ENCODE peak calls at places on chromosomes 7 and 10, in nine cellular contexts. H is psoas muscle, O is OCI-LY7, F is RWPE2, J is tibial artery, C is ovary, U is nephron progenitor cell, V is left ventricle myocardium inferior, S is PC-3. M is an unnamed sample.

GRCh38 chr7:22005151-22005550 is 59.5 kb upstream of the CDCA7L start:
- DNase-seq in H (no peak), O (no peak), F (no peak), J (no peak), C (no peak), U (no peak), V (no peak), S (no peak), M (no peak)

GRCh38 chr7:15459018-15459621 is 102.7 kb downstream of the AGMO start:
- DNase-seq in H (no peak), O (no peak), F (no peak), J (no peak), C (no peak), U (no peak), V (no peak), S (no peak), M (no peak)

GRCh38 chr10:103605359-103606156 is 112.1 kb downstream of the NEURL1 start:
- DNase-seq in H (peak), O (peak), F (no peak), J (peak), C (peak), U (peak), V (no peak), S (peak), M (peak)

GRCh38 chr10:47309403-47310089 is 9.5 kb downstream of the GDF10 start:
- DNase-seq in H (no peak), O (no peak), F (no peak), J (no peak), C (no peak), U (no peak), V (no peak), S (peak), M (no peak)

GRCh38 chr10:132169031-132169765 is 17.6 kb upstream of the DPYSL4 start:
- DNase-seq in H (peak), O (no peak), F (no peak), J (no peak), C (peak), U (no peak), V (no peak), S (no peak), M (no peak)

GRCh38 chr10:78630944-78631838 is 437.6 kb upstream of the ZMIZ1 start:
- DNase-seq in H (no peak), O (no peak), F (no peak), J (no peak), C (no peak), U (no peak), V (peak), S (no peak), M (peak)

GRCh38 chr10:49164587-49165188 is 23.5 kb downstream of the TMEM273 start:
- DNase-seq in H (no peak), O (peak), F (no peak), J (no peak), C (peak), U (peak), V (no peak), S (peak), M (peak)

GRCh38 chr10:73406863-73407262 is 7.0 kb downstream of the ANXA7 start:
- DNase-seq in H (no peak), O (no peak), F (no peak), J (no peak), C (no peak), U (no peak), V (no peak), S (no peak), M (no peak)

GRCh38 chr7:126783613-126784012 is 469.1 kb downstream of the GRM8 start:
- DNase-seq in H (no peak), O (no peak), F (no peak), J (no peak), C (no peak), U (no peak), V (no peak), S (no peak), M (no peak)

GRCh38 chr7:155850730-155851678 is 38.7 kb upstream of the SHH start:
- DNase-seq in H (no peak), O (no peak), F (no peak), J (no peak), C (no peak), U (no peak), V (no peak), S (no peak), M (no peak)

GRCh38 chr7:94907420-94908203 is at the start of gene PPP1R9A:
- DNase-seq in H (peak), O (no peak), F (no peak), J (no peak), C (peak), U (peak), V (peak), S (peak), M (peak)

GRCh38 chr10:132239126-132240031 is 52.6 kb downstream of the DPYSL4 start:
- DNase-seq in H (no peak), O (no peak), F (no peak), J (no peak), C (no peak), U (no peak), V (no peak), S (no peak), M (no peak)

GRCh38 chr7:24401628-24402593 is 117.9 kb downstream of the NPY start:
- DNase-seq in H (no peak), O (peak), F (no peak), J (no peak), C (no peak), U (no peak), V (no peak), S (peak), M (peak)

GRCh38 chr10:17228081-17229015 is at the start of gene VIM:
- DNase-seq in H (peak), O (peak), F (peak), J (peak), C (peak), U (peak), V (peak), S (peak), M (peak)
- TF ChIP-seq CTCF in H (no peak), O (no peak), F (no peak), J (peak), C (no peak), U (no peak), V (peak), S (no peak), M (no peak)

DNA sequence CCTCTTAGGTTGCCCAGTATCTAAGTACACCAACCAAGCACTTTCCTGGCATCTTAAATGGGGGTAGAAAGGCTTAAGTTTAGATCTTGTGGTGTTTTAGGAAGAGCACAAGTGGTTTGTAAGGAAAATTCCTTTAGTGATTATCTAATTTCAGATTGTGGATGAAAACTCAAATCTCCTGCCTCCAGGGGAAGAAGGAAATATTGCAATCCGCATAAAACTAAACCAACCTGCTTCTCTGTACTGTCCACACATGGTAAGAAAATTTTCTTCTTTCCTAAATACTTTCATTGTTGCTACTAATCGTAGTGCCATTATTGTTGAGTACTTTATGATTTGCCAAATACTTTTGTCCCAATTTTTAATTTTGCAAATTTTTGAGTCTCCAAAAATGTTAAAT is 31.1 kb downstream of the ACSM6 start:
- DNase-seq in H (no peak), O (no peak), F (no peak), J (no peak), C (no peak), U (no peak), V (no peak), S (peak), M (no peak)
- TF ChIP-seq CTCF in H (no peak), O (no peak), F (no peak), J (no peak), C (no peak), U (no peak), V (no peak), S (no peak), M (no peak)

DNA sequence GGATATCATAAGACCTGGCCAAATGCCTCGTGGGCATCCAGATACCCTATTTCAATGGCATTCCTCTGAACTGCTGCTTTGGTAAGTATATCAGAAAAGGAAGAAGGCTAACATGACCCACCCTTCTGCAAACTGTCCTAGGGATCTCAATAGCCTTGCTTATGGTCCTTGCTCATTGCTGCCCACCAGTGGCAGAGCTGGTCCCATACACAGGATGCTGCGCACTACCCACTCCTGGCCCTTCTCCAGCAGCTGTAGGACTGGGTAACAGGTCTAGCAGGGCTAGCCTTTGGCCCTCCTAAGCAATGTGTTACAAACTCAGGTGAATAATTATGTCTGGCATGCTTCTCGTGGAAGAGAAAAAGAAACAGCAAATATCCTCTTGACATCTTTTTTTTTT is 72.5 kb downstream of the C10orf90 start:
- DNase-seq in H (no peak), O (peak), F (no peak), J (no peak), C (no peak), U (peak), V (no peak), S (peak), M (peak)
- TF ChIP-seq CTCF in H (peak), O (peak), F (peak), J (no peak), C (no peak), U (peak), V (peak), S (peak), M (peak)

GRCh38 chr7:82726038-82726800 is 282.6 kb upstream of the CACNA2D1 start:
- DNase-seq in H (no peak), O (no peak), F (no peak), J (no peak), C (peak), U (no peak), V (no peak), S (no peak), M (no peak)

GRCh38 chr7:82732677-82733076 is 289.1 kb upstream of the CACNA2D1 start:
- DNase-seq in H (no peak), O (no peak), F (no peak), J (no peak), C (no peak), U (no peak), V (no peak), S (no peak), M (no peak)

GRCh38 chr7:82723411-82723810 is 279.8 kb upstream of the CACNA2D1 start:
- DNase-seq in H (no peak), O (no peak), F (no peak), J (no peak), C (no peak), U (no peak), V (no peak), S (peak), M (no peak)

GRCh38 chr7:82729172-82730030 is 285.8 kb upstream of the CACNA2D1 start:
- DNase-seq in H (no peak), O (peak), F (no peak), J (no peak), C (no peak), U (peak), V (no peak), S (peak), M (peak)
- TF ChIP-seq CTCF in H (peak), O (peak), F (peak), J (no peak), C (no peak), U (peak), V (peak), S (peak), M (peak)

GRCh38 chr10:5589071-5589962 is 64.6 kb downstream of the CALML3 start:
- DNase-seq in H (no peak), O (peak), F (no peak), J (no peak), C (no peak), U (no peak), V (no peak), S (peak), M (no peak)

GRCh38 chr10:5591336-5591824 is 66.6 kb downstream of the CALML3 start:
- DNase-seq in H (no peak), O (peak), F (no peak), J (no peak), C (peak), U (no peak), V (no peak), S (no peak), M (no peak)

GRCh38 chr10:5588603-5589002 is 63.8 kb downstream of the CALML3 start:
- DNase-seq in H (no peak), O (no peak), F (no peak), J (no peak), C (no peak), U (no peak), V (no peak), S (no peak), M (no peak)

GRCh38 chr10:5590816-5591215 is 66.1 kb downstream of the CALML3 start:
- DNase-seq in H (no peak), O (no peak), F (no peak), J (no peak), C (peak), U (no peak), V (no peak), S (no peak), M (no peak)

GRCh38 chr10:5589963-5590511 is 65.3 kb downstream of the CALML3 start:
- DNase-seq in H (no peak), O (peak), F (no peak), J (no peak), C (peak), U (no peak), V (no peak), S (peak), M (no peak)
- TF ChIP-seq CTCF in H (no peak), O (peak), F (peak), J (no peak), C (no peak), U (no peak), V (no peak), S (peak), M (no peak)

GRCh38 chr10:50367732-50368131 is 116.4 kb upstream of the ASAH2 start:
- DNase-seq in H (no peak), O (peak), F (no peak), J (no peak), C (no peak), U (peak), V (no peak), S (peak), M (no peak)
- TF ChIP-seq CTCF in H (peak), O (peak), F (peak), J (peak), C (no peak), U (peak), V (peak), S (peak), M (peak)

GRCh38 chr10:97640868-97641811 is 669 bp downstream of the PI4K2A start:
- DNase-seq in H (peak), O (peak), F (no peak), J (peak), C (peak), U (peak), V (peak), S (no peak), M (peak)
- TF ChIP-seq CTCF in H (no peak), O (no peak), F (no peak), J (no peak), C (no peak), U (no peak), V (no peak), S (no peak), M (no peak)

GRCh38 chr7:70035509-70035908 is 437.2 kb downstream of the AUTS2 start:
- DNase-seq in H (no peak), O (no peak), F (no peak), J (no peak), C (no peak), U (no peak), V (no peak), S (no peak), M (no peak)
- TF ChIP-seq CTCF in H (no peak), O (no peak), F (no peak), J (no peak), C (no peak), U (no peak), V (no peak), S (no peak), M (no peak)

GRCh38 chr7:23100697-23101096 is 4.9 kb upstream of the KLHL7 start:
- DNase-seq in H (no peak), O (no peak), F (no peak), J (no peak), C (no peak), U (no peak), V (no peak), S (no peak), M (no peak)
- TF ChIP-seq CTCF in H (no peak), O (peak), F (no peak), J (no peak), C (no peak), U (no peak), V (peak), S (peak), M (no peak)

GRCh38 chr7:65304175-65304574 is 69.5 kb upstream of the ZNF92 start:
- DNase-seq in H (no peak), O (no peak), F (no peak), J (no peak), C (no peak), U (no peak), V (no peak), S (no peak), M (no peak)
- TF ChIP-seq CTCF in H (no peak), O (no peak), F (no peak), J (no peak), C (no peak), U (no peak), V (no peak), S (no peak), M (no peak)

M was measured in GM13977.